ENCODE peak calls at places on chromosomes 11 and 22, in nine cellular contexts. Z is spleen, T is sigmoid colon, V is heart left ventricle, D is AG04449, H is H1, O is lower leg skin, K is breast epithelium, M is mucosa of descending colon. P is an unnamed sample.

GRCh38 chr11:111585371-111585770 is 16.9 kb upstream of the SIK2 start:
- DNase-seq in Z (no peak), T (no peak), V (no peak), D (peak; percentile 34), H (no peak), O (no peak), K (no peak), M (no peak), P (peak; percentile 72)

GRCh38 chr11:7501251-7501650 is 12.5 kb upstream of the PPFIBP2 start:
- DNase-seq in Z (no peak), T (no peak), V (no peak), D (no peak), H (no peak), O (no peak), K (no peak), M (no peak), P (no peak)

GRCh38 chr11:110200836-110201235 is 95.6 kb downstream of the RDX start:
- DNase-seq in Z (no peak), T (no peak), V (no peak), D (no peak), H (no peak), O (peak; percentile 12), K (no peak), M (no peak), P (no peak)

GRCh38 chr11:62333768-62334167 is 3.5 kb upstream of the ASRGL1 start:
- DNase-seq in Z (no peak), T (no peak), V (no peak), D (no peak), H (no peak), O (no peak), K (no peak), M (no peak), P (no peak)

GRCh38 chr22:45638834-45639746 is 32.5 kb upstream of the ATXN10 start:
- DNase-seq in Z (no peak), T (peak; percentile 81), V (no peak), D (no peak), H (no peak), O (peak; percentile 95), K (no peak), M (peak; percentile 64), P (peak; percentile 54)

GRCh38 chr11:95585071-95585751 is 204.4 kb downstream of the FAM76B start:
- DNase-seq in Z (no peak), T (no peak), V (no peak), D (peak; percentile 38), H (no peak), O (no peak), K (no peak), M (no peak), P (peak; percentile 64)

GRCh38 chr11:112655386-112655785 is 305.8 kb upstream of the NCAM1 start:
- DNase-seq in Z (no peak), T (peak; percentile 84), V (peak; percentile 87), D (no peak), H (no peak), O (peak; percentile 87), K (peak; percentile 35), M (peak; percentile 49), P (peak; percentile 96)

GRCh38 chr11:67631853-67632174 is 2.1 kb upstream of the NUDT8 start:
- DNase-seq in Z (no peak), T (no peak), V (no peak), D (no peak), H (no peak), O (no peak), K (no peak), M (no peak), P (no peak)

GRCh38 chr11:87493516-87493915 is 455.8 kb downstream of the TMEM135 start:
- DNase-seq in Z (no peak), T (no peak), V (no peak), D (peak; percentile 17), H (peak; percentile 34), O (no peak), K (no peak), M (no peak), P (peak; percentile 17)

GRCh38 chr11:4455439-4455838 is 6.3 kb downstream of the OR52K2 start:
- DNase-seq in Z (no peak), T (no peak), V (peak; percentile 22), D (no peak), H (no peak), O (no peak), K (no peak), M (no peak), P (no peak)

GRCh38 chr22:47878460-47878859 is 1116.0 kb downstream of the TBC1D22A start:
- DNase-seq in Z (no peak), T (no peak), V (no peak), D (no peak), H (no peak), O (no peak), K (no peak), M (no peak), P (no peak)

GRCh38 chr22:40533712-40534378 is 102.7 kb downstream of the MRTFA start:
- DNase-seq in Z (no peak), T (no peak), V (no peak), D (no peak), H (no peak), O (no peak), K (no peak), M (no peak), P (peak; percentile 63)

GRCh38 chr11:11155962-11156815 is 196.9 kb downstream of the CSNK2A3 start:
- DNase-seq in Z (no peak), T (no peak), V (no peak), D (no peak), H (peak; percentile 31), O (no peak), K (no peak), M (no peak), P (no peak)

GRCh38 chr11:130439160-130439519 is 9.3 kb upstream of the ADAMTS15 start:
- DNase-seq in Z (no peak), T (no peak), V (no peak), D (no peak), H (no peak), O (no peak), K (no peak), M (no peak), P (no peak)

DNA sequence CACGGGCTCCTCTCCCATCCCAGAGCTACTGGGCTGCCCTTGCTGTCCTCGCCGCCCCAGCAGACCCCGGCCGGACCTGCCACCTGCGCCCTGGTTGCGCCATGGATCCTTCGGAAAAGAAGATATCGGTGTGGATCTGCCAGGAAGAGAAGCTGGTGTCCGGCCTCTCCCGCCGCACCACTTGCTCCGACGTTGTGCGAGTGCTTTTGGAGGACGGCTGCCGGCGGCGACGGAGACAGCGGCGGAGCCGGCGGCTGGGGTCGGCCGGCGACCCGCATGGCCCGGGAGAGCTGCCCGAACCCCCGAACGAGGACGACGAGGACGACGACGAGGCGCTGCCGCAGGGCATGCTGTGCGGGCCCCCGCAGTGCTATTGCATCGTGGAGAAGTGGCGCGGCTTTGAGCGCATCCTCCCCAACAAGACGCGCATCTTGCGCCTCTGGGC is 382 bp downstream of the RASSF10 start:
- DNase-seq in Z (no peak), T (no peak), V (no peak), D (no peak), H (no peak), O (peak; percentile 84), K (no peak), M (no peak), P (no peak)
- H3K4me3 ChIP-seq in Z (peak overlapping the region; percentile 30), T (peak overlapping the region; percentile 32), V (peak overlapping the region; percentile 62), D (peak overlapping the region; percentile 29), H (peak overlapping the region; percentile 47), O (peak overlapping the region; percentile 15), K (peak overlapping the region; percentile 29), M (no peak overlapping the region), P (no peak overlapping the region)

DNA sequence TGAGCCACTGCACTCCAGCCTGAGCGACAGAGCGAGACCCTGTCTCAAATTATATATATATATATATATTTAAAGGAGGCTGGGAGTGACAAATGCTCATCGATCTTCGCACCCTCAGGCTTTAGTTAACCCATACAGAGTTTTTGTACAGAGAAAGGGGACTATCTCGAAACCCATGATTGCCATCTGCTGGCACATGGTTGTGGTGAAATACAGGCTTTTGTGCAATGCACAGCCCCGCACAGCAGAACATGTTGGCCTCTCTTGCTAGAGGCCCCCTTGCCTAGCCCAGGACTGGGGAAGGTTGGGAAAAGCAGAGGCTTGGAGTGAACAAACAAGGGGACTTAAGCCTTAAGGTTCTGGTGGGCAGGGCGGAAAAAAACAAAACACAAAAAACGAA is 3.6 kb downstream of the MYBPC3 start:
- DNase-seq in Z (no peak), T (no peak), V (peak; percentile 14), D (no peak), H (no peak), O (no peak), K (no peak), M (no peak), P (no peak)
- TF ChIP-seq CTCF in Z (no peak), T (no peak), V (no peak), D (peak; percentile 29), H (peak; percentile 26), O (no peak), K (no peak), M (no peak), P (peak; percentile 40)

GRCh38 chr22:25403752-25404471 is 160.6 kb upstream of the GRK3 start:
- DNase-seq in Z (no peak), T (peak; percentile 64), V (no peak), D (no peak), H (no peak), O (no peak), K (no peak), M (peak; percentile 57), P (peak; percentile 83)

GRCh38 chr22:25402501-25403283 is 161.8 kb upstream of the GRK3 start:
- DNase-seq in Z (no peak), T (peak; percentile 70), V (peak; percentile 60), D (no peak), H (no peak), O (no peak), K (no peak), M (peak; percentile 52), P (peak; percentile 40)

GRCh38 chr22:25403284-25403606 is 161.2 kb upstream of the GRK3 start:
- DNase-seq in Z (no peak), T (no peak), V (no peak), D (no peak), H (no peak), O (no peak), K (no peak), M (no peak), P (no peak)

GRCh38 chr22:25404556-25404922 is 159.9 kb upstream of the GRK3 start:
- DNase-seq in Z (peak; percentile 84), T (peak; percentile 61), V (no peak), D (no peak), H (no peak), O (no peak), K (no peak), M (peak; percentile 68), P (no peak)

GRCh38 chr22:25402160-25402500 is 162.3 kb upstream of the GRK3 start:
- DNase-seq in Z (no peak), T (peak; percentile 30), V (no peak), D (no peak), H (no peak), O (no peak), K (no peak), M (no peak), P (no peak)
- H3K4me3 ChIP-seq in Z (no peak overlapping the region), T (no peak overlapping the region), V (no peak overlapping the region), D (no peak overlapping the region), H (no peak overlapping the region), O (no peak overlapping the region), K (no peak overlapping the region), M (no peak overlapping the region), P (no peak overlapping the region)

DNA sequence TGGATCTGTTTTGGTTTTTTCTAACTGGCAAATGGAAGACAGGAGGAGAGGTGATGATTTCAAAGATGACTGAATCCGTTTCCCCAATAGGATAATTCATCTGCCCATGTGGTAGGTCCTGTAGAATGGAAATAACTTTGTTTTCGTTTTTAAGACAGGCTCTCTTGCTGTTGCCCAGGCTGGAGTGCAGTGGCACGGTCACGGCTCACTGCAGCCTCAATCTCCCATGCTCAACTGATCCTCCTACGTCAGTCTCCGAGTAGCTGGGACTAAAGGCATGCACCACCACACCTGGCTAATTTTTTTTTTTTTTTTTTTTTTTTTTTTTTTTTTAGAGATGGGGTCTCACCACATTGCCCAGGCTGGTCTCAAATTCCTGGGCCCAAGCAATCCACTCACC is 77.4 kb upstream of the BIRC3 start:
- DNase-seq in Z (no peak), T (no peak), V (no peak), D (no peak), H (no peak), O (no peak), K (no peak), M (no peak), P (no peak)
- TF ChIP-seq CTCF in Z (no peak), T (no peak), V (no peak), D (no peak), H (no peak), O (no peak), K (no peak), M (no peak), P (no peak)

P was measured in AG10803.